ENCODE peak calls at places on chromosomes 1 and 21, in four cellular contexts. Q is T-helper 1 cell, P is glutamatergic neuron, Y is fibroblast of lung. H is an unnamed sample.

GRCh38 chr1:208766812-208767211 is 522.6 kb upstream of the PLXNA2 start:
- DNase-seq in P (no peak), Y (no peak), Q (no peak), H (no peak)

GRCh38 chr1:38127432-38127831 is 80.8 kb upstream of the POU3F1 start:
- DNase-seq in P (no peak), Q (no peak), Y (no peak), H (no peak)

GRCh38 chr1:44775930-44776748 is 799 bp downstream of the RPS8 start:
- DNase-seq in P (no peak), Y (no peak), Q (peak), H (peak)

GRCh38 chr1:61055110-61055614 is 27.2 kb upstream of the NFIA start:
- DNase-seq in P (no peak), Q (no peak), Y (no peak), H (no peak)

GRCh38 chr21:44416193-44416592 is 39.1 kb upstream of the LRRC3 start:
- DNase-seq in Y (no peak), P (no peak), Q (no peak), H (peak)

GRCh38 chr1:117655220-117655577 is 49.4 kb downstream of the TENT5C start:
- DNase-seq in P (no peak), Y (no peak), Q (no peak), H (no peak)

GRCh38 chr1:219713981-219714381 is 101.1 kb upstream of the ZC3H11B start:
- DNase-seq in P (no peak), Y (peak), Q (no peak), H (no peak)

GRCh38 chr1:11487196-11487751 is 8.3 kb downstream of the DISP3 start:
- DNase-seq in Y (no peak), Q (no peak), P (no peak), H (peak)

GRCh38 chr1:183234660-183235476 is 48.8 kb downstream of the LAMC2 start:
- DNase-seq in P (peak), Q (no peak), Y (peak), H (no peak)

GRCh38 chr1:15765495-15766194 is 7.0 kb downstream of the FBLIM1 start:
- DNase-seq in P (no peak), Y (peak), Q (no peak), H (no peak)

GRCh38 chr1:30197616-30197934 is 525.8 kb downstream of the MATN1 start:
- DNase-seq in Q (no peak), Y (peak), P (no peak), H (no peak)

GRCh38 chr1:101474039-101474665 is 237.3 kb downstream of the S1PR1 start:
- DNase-seq in Y (no peak), P (no peak), Q (peak), H (no peak)

GRCh38 chr1:228034954-228035837 is 28.4 kb downstream of the WNT3A start:
- DNase-seq in Q (no peak), P (no peak), Y (no peak), H (peak)

GRCh38 chr1:30847358-30847972 is 61.1 kb downstream of the SDC3 start:
- DNase-seq in P (no peak), Q (no peak), Y (peak), H (peak)

H was measured in spleen.